ENCODE peak calls at places on chromosomes 6 and 20, in five cellular contexts. J, O, G, A and K are unnamed samples.
A peak's percentile ranks its signal among the peaks of the same experiment; 100 is the strongest.

GRCh38 chr6:158290659-158291058 is 21.6 kb upstream of the TULP4 start:
- DNase-seq in G (peak; percentile 64), J (no peak), A (no peak), O (no peak), K (no peak)

GRCh38 chr6:48177786-48178185 is 66.8 kb upstream of the PTCHD4 start:
- DNase-seq in J (no peak), O (no peak), A (no peak), G (no peak), K (no peak)

GRCh38 chr6:29696147-29697129 is 15.5 kb upstream of the ZFP57 start:
- DNase-seq in J (peak; percentile 19), A (no peak), G (no peak), O (no peak), K (no peak)

GRCh38 chr20:58906894-58907293 is 54.4 kb downstream of the GNAS start:
- DNase-seq in A (peak; percentile 14), J (peak; percentile 53), O (peak; percentile 64), G (no peak), K (no peak)

GRCh38 chr20:61161649-61162210 is 90.3 kb upstream of the CDH4 start:
- DNase-seq in A (no peak), J (peak; percentile 6), G (no peak), O (peak; percentile 21), K (no peak)

GRCh38 chr6:98958791-98959190 is 11.0 kb upstream of the FBXL4 start:
- DNase-seq in O (no peak), A (no peak), J (no peak), G (no peak), K (no peak)

GRCh38 chr20:61328906-61329558 is 77.0 kb downstream of the CDH4 start:
- DNase-seq in O (no peak), A (no peak), G (no peak), J (no peak), K (no peak)

GRCh38 chr20:63094767-63095499 is 88.2 kb upstream of the BHLHE23 start:
- DNase-seq in G (no peak), J (no peak), A (no peak), O (no peak), K (no peak)

GRCh38 chr6:138250513-138251247 is 32.4 kb upstream of the PBOV1 start:
- DNase-seq in O (peak; percentile 85), A (no peak), J (peak; percentile 94), G (no peak), K (no peak)

GRCh38 chr6:22147983-22148797 is 148.6 kb downstream of the PRL start:
- DNase-seq in A (no peak), J (peak; percentile 72), G (no peak), O (peak; percentile 75), K (no peak)

GRCh38 chr6:128491041-128491642 is 29.3 kb downstream of the PTPRK start:
- DNase-seq in G (no peak), O (no peak), A (no peak), J (peak; percentile 45), K (no peak)

GRCh38 chr6:157690441-157691210 is 132.4 kb upstream of the SNX9 start:
- DNase-seq in A (no peak), J (no peak), O (no peak), G (no peak), K (no peak)

GRCh38 chr6:145816392-145816791 is 1.8 kb upstream of the FBXO30 start:
- DNase-seq in O (no peak), A (no peak), J (no peak), G (no peak), K (no peak)

GRCh38 chr20:3420211-3420707 is 12.8 kb upstream of the DNAAF9 start:
- DNase-seq in O (peak; percentile 87), J (peak; percentile 58), A (peak; percentile 97), G (peak; percentile 53), K (no peak)

GRCh38 chr6:83252717-83253116 is 59.6 kb downstream of the RWDD2A start:
- DNase-seq in G (no peak), J (peak; percentile 72), A (no peak), O (peak; percentile 55), K (no peak)

GRCh38 chr20:37627060-37627766 is 66.6 kb upstream of the CTNNBL1 start:
- DNase-seq in A (no peak), G (peak; percentile 21), J (peak; percentile 65), O (peak; percentile 35), K (no peak)

GRCh38 chr6:66926060-66926459 is 1219.0 kb upstream of the EYS start:
- DNase-seq in A (no peak), G (no peak), J (peak; percentile 49), O (no peak), K (no peak)

GRCh38 chr6:119110601-119111548 is 32.4 kb upstream of the FAM184A start:
- DNase-seq in G (peak; percentile 13), A (no peak), O (peak; percentile 52), J (peak; percentile 77), K (no peak)

GRCh38 chr20:51388227-51388626 is 154.3 kb downstream of the NFATC2 start:
- DNase-seq in A (no peak), O (peak; percentile 45), G (no peak), J (peak; percentile 20), K (no peak)